ENCODE peak calls at places on chromosomes 11 and 22, in six cellular contexts. X is tibial nerve, T is activated T-cell treated with anti-CD3 and anti-CD28 coated beads for 4 hours, P is GM04503, U is IMR-90, G is T-helper 1 cell. D is an unnamed sample.

GRCh38 chr22:22854466-22854865 is 33.1 kb upstream of the IGLL5 start:
- DNase-seq in X (no peak), T (no peak), P (no peak), U (no peak), G (no peak), D (no peak)

GRCh38 chr11:72091292-72091691 is 10.6 kb downstream of the LRRC51 start:
- DNase-seq in X (peak), T (peak), P (no peak), U (peak), G (peak), D (no peak)

GRCh38 chr11:19380375-19380774 is 139.6 kb upstream of the E2F8 start:
- DNase-seq in X (no peak), T (no peak), P (peak), U (peak), G (no peak), D (no peak)

GRCh38 chr11:84437129-84438123 is 1151.3 kb upstream of the CCDC90B start:
- DNase-seq in X (no peak), T (no peak), P (no peak), U (no peak), G (no peak), D (no peak)

GRCh38 chr11:16001899-16002426 is 354.4 kb downstream of the SOX6 start:
- DNase-seq in X (no peak), T (no peak), P (peak), U (peak), G (no peak), D (peak)

GRCh38 chr11:35682230-35683195 is 19.9 kb downstream of the TRIM44 start:
- DNase-seq in X (no peak), T (no peak), P (no peak), U (no peak), G (no peak), D (no peak)

GRCh38 chr11:10885703-10886363 is 28.0 kb upstream of the ZBED5 start:
- DNase-seq in X (no peak), T (no peak), P (no peak), U (peak), G (no peak), D (no peak)

GRCh38 chr11:45663486-45664375 is 1.7 kb downstream of the CHST1 start:
- DNase-seq in X (no peak), T (no peak), P (no peak), U (peak), G (no peak), D (no peak)

GRCh38 chr11:79160786-79161403 is 279.9 kb downstream of the TENM4 start:
- DNase-seq in X (no peak), T (no peak), P (no peak), U (no peak), G (no peak), D (no peak)

GRCh38 chr22:27168681-27169080 is 511.3 kb downstream of the MIAT start:
- DNase-seq in X (no peak), T (no peak), P (no peak), U (no peak), G (no peak), D (no peak)

GRCh38 chr11:68312780-68313573 is 586 bp downstream of the LRP5 start:
- DNase-seq in X (no peak), T (no peak), P (no peak), U (no peak), G (no peak), D (no peak)